ENCODE peak calls at places on chromosome 1, in ten cellular contexts. D is hepatocyte, N is GM12865, H is glutamatergic neuron, G is body of pancreas, E is Calu3, S is GM23338, J is adrenal gland, X is fibroblast of pulmonary artery, R is A549. K is an unnamed sample.

GRCh38 chr1:230186003-230186863 is 119.2 kb downstream of the GALNT2 start:
- DNase-seq in D (peak), N (no peak), H (no peak), G (peak), E (peak), S (peak), J (peak), X (peak), R (peak), K (no peak)

GRCh38 chr1:9814619-9815018 is 9.1 kb downstream of the CLSTN1 start:
- DNase-seq in D (no peak), N (no peak), H (no peak), G (no peak), E (no peak), S (no peak), J (no peak), X (no peak), R (no peak), K (no peak)

GRCh38 chr1:242216368-242216767 is 217.5 kb upstream of the MAP1LC3C start:
- DNase-seq in D (no peak), N (no peak), H (no peak), G (no peak), E (no peak), S (peak), J (no peak), X (no peak), R (no peak), K (no peak)

GRCh38 chr1:63917571-63918394 is 144.0 kb downstream of the ROR1 start:
- DNase-seq in D (no peak), N (peak), H (peak), G (no peak), E (peak), S (peak), J (no peak), X (no peak), R (no peak), K (no peak)

GRCh38 chr1:193408782-193409293 is 222.4 kb upstream of the B3GALT2 start:
- DNase-seq in D (peak), N (peak), H (no peak), G (peak), E (peak), S (peak), J (peak), X (peak), R (peak), K (no peak)

GRCh38 chr1:9455487-9456237 is 83.6 kb upstream of the SLC25A33 start:
- DNase-seq in D (peak), N (peak), H (peak), G (peak), E (peak), S (peak), J (peak), X (peak), R (peak), K (peak)

GRCh38 chr1:48938975-48939374 is 162.3 kb upstream of the BEND5 start:
- DNase-seq in D (no peak), N (no peak), H (no peak), G (no peak), E (no peak), S (no peak), J (no peak), X (no peak), R (no peak), K (no peak)

GRCh38 chr1:88394958-88395357 is 289.1 kb upstream of the PKN2 start:
- DNase-seq in D (no peak), N (no peak), H (no peak), G (no peak), E (no peak), S (peak), J (no peak), X (no peak), R (no peak), K (no peak)

GRCh38 chr1:244012232-244012631 is 38.9 kb upstream of the ZBTB18 start:
- DNase-seq in D (no peak), N (no peak), H (no peak), G (no peak), E (peak), S (peak), J (peak), X (peak), R (no peak), K (peak)

GRCh38 chr1:75785320-75785963 is 614 bp upstream of the RABGGTB start:
- DNase-seq in D (no peak), N (no peak), H (no peak), G (no peak), E (no peak), S (no peak), J (no peak), X (no peak), R (no peak), K (no peak)

GRCh38 chr1:183942933-183943693 is 94.4 kb downstream of the COLGALT2 start:
- DNase-seq in D (peak), N (peak), H (no peak), G (peak), E (peak), S (no peak), J (no peak), X (peak), R (no peak), K (peak)

GRCh38 chr1:151512326-151512725 is 1.1 kb downstream of the CGN start:
- DNase-seq in D (no peak), N (no peak), H (no peak), G (no peak), E (no peak), S (no peak), J (no peak), X (no peak), R (no peak), K (no peak)

GRCh38 chr1:164695956-164696665 is 137.1 kb downstream of the PBX1 start:
- DNase-seq in D (no peak), N (no peak), H (no peak), G (no peak), E (no peak), S (no peak), J (no peak), X (no peak), R (no peak), K (no peak)

GRCh38 chr1:224873645-224874369 is 55.7 kb upstream of the DNAH14 start:
- DNase-seq in D (peak), N (no peak), H (no peak), G (peak), E (no peak), S (no peak), J (no peak), X (peak), R (no peak), K (no peak)

GRCh38 chr1:3618904-3619671 is 5.7 kb upstream of the TPRG1L start:
- DNase-seq in D (peak), N (peak), H (peak), G (peak), E (peak), S (peak), J (peak), X (peak), R (peak), K (peak)

GRCh38 chr1:217948741-217949140 is 317.6 kb downstream of the SPATA17 start:
- DNase-seq in D (no peak), N (no peak), H (no peak), G (no peak), E (no peak), S (no peak), J (no peak), X (no peak), R (no peak), K (no peak)

GRCh38 chr1:196464545-196464944 is 143.7 kb downstream of the KCNT2 start:
- DNase-seq in D (no peak), N (no peak), H (no peak), G (no peak), E (no peak), S (no peak), J (no peak), X (no peak), R (no peak), K (no peak)

GRCh38 chr1:23216771-23217420 is 406 bp downstream of the HTR1D start:
- DNase-seq in D (peak), N (no peak), H (peak), G (peak), E (peak), S (peak), J (no peak), X (no peak), R (no peak), K (peak)

DNA sequence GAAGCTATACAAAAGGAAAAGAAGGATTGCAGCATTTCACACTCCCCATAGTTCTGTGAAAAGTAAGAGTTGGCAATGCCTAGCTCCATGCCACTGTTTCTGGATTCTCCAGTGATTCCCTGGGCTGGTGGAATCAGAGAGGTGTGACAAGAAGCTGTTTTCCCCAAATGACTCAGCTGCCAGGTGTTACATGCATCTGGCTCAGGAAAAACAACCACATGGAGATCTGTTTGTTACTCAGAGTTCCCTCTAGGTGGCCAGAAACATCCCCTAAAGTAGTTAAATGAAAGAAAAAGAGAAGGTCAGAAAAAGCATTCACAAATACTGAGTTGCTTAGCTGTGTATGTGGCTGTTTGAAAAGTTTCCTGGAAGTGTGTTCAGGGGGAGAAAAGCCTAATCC is 115.8 kb downstream of the UCK2 start:
- DNase-seq in D (no peak), N (peak), H (no peak), G (no peak), E (no peak), S (peak), J (no peak), X (no peak), R (peak), K (no peak)
- TF ChIP-seq CTCF in D (no peak), N (peak), H (no peak), G (no peak), E (no peak), S (peak), J (no peak), X (no peak), R (no peak), K (no peak)

GRCh38 chr1:42777860-42778259 is 6.9 kb upstream of the TMEM269 start:
- DNase-seq in D (peak), N (peak), H (peak), G (peak), E (peak), S (peak), J (peak), X (peak), R (peak), K (peak)
- TF ChIP-seq CTCF in D (peak), N (peak), H (peak), G (peak), E (peak), S (peak), J (peak), X (peak), R (peak), K (peak)

DNA sequence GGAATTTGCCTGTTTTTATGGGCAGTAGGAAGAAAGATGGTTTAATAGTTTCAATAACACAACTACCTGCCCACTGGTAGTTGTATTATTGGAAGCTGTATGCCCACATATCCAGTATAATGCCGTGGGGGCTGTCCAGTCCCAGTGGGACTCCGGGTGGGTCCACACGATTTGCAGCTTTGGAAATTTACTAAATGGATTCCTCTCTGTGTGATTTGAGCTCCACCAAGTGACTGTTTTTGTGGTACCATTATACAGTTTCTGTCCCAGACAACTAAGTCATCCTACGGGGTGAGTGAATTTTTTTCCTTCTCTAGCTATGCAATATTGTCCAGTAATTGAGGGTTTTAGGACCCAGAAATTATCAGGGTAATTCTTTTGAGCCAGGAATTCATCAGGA is 86.8 kb downstream of the PLA2G4A start:
- DNase-seq in D (no peak), N (no peak), H (no peak), G (no peak), E (no peak), S (no peak), J (no peak), X (no peak), R (no peak), K (no peak)
- TF ChIP-seq CTCF in D (no peak), N (no peak), H (no peak), G (no peak), E (no peak), S (peak), J (no peak), X (no peak), R (peak), K (no peak)

GRCh38 chr1:153272186-153272585 is 12.7 kb downstream of the LORICRIN start:
- DNase-seq in D (no peak), N (no peak), H (no peak), G (no peak), E (no peak), S (no peak), J (no peak), X (no peak), R (no peak), K (no peak)

GRCh38 chr1:153277852-153278251 is 18.4 kb downstream of the LORICRIN start:
- DNase-seq in D (no peak), N (peak), H (no peak), G (peak), E (peak), S (peak), J (no peak), X (no peak), R (peak), K (no peak)
- TF ChIP-seq CTCF in D (no peak), N (peak), H (peak), G (peak), E (peak), S (peak), J (no peak), X (peak), R (peak), K (peak)

DNA sequence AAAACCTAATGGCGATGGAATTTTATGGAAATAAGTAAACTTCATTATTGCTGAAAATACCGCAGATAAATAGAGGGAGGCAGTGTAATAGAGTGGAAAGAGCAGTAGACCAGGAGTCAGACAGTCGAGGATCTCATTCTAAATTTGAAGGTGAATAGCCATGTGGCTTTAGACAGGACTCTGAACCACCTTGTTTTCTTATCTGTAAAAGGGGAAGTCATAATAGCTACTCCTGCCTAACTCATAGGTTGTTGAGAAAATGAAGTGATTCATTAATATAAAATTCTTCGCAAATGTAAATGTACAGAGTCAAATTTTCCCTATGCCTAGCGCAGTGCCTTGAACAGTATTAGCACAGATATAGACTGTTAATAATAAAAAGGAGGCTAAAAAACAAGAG is 14.8 kb downstream of the RPS6KC1 start:
- DNase-seq in D (no peak), N (no peak), H (no peak), G (no peak), E (no peak), S (no peak), J (no peak), X (no peak), R (no peak), K (no peak)
- TF ChIP-seq CTCF in D (no peak), N (no peak), H (no peak), G (no peak), E (no peak), S (no peak), J (no peak), X (no peak), R (no peak), K (no peak)